ENCODE peak calls at places on chromosomes 2 and 18, in eight cellular contexts. One of them, this sample, is unnamed.
A peak's percentile ranks its signal among the peaks of the same experiment; 100 is the strongest.

GRCh38 chr2:95017836-95018235 is 7.7 kb upstream of the MAL start:
- DNase-seq in WTC11: no peak
- DNase-seq in neural crest cell: no peak
- DNase-seq in type B pancreatic cell: no peak
- DNase-seq in PC-3: no peak
- DNase-seq in ACHN: no peak
- DNase-seq in activated B cell treated with CpG ODN at 0.5 μM for 24 hours: no peak
- DNase-seq in PC-9: no peak
- DNase-seq in this sample: no peak

GRCh38 chr2:225177098-225177497 is 134.8 kb upstream of the DOCK10 start:
- DNase-seq in WTC11: no peak
- DNase-seq in type B pancreatic cell: no peak
- DNase-seq in neural crest cell: no peak
- DNase-seq in PC-3: peak; percentile 13
- DNase-seq in activated B cell treated with CpG ODN at 0.5 μM for 24 hours: no peak
- DNase-seq in PC-9: peak; percentile 25
- DNase-seq in ACHN: no peak
- DNase-seq in this sample: no peak

GRCh38 chr2:23614701-23615100 is 229.7 kb downstream of the KLHL29 start:
- DNase-seq in type B pancreatic cell: no peak
- DNase-seq in PC-3: no peak
- DNase-seq in ACHN: no peak
- DNase-seq in PC-9: no peak
- DNase-seq in neural crest cell: no peak
- DNase-seq in activated B cell treated with CpG ODN at 0.5 μM for 24 hours: no peak
- DNase-seq in WTC11: no peak
- DNase-seq in this sample: no peak

GRCh38 chr2:149064365-149064841 is 25.9 kb downstream of the LYPD6B start:
- DNase-seq in PC-9: no peak
- DNase-seq in activated B cell treated with CpG ODN at 0.5 μM for 24 hours: no peak
- DNase-seq in PC-3: no peak
- DNase-seq in WTC11: no peak
- DNase-seq in neural crest cell: no peak
- DNase-seq in type B pancreatic cell: no peak
- DNase-seq in ACHN: no peak
- DNase-seq in this sample: no peak

GRCh38 chr2:222064286-222064685 is 234.5 kb downstream of the PAX3 start:
- DNase-seq in ACHN: no peak
- DNase-seq in WTC11: no peak
- DNase-seq in neural crest cell: no peak
- DNase-seq in type B pancreatic cell: no peak
- DNase-seq in activated B cell treated with CpG ODN at 0.5 μM for 24 hours: no peak
- DNase-seq in PC-9: no peak
- DNase-seq in PC-3: no peak
- DNase-seq in this sample: no peak

GRCh38 chr18:61531182-61531581 is 198.0 kb downstream of the CDH20 start:
- DNase-seq in WTC11: no peak
- DNase-seq in type B pancreatic cell: no peak
- DNase-seq in activated B cell treated with CpG ODN at 0.5 μM for 24 hours: no peak
- DNase-seq in PC-9: no peak
- DNase-seq in ACHN: no peak
- DNase-seq in neural crest cell: no peak
- DNase-seq in PC-3: no peak
- DNase-seq in this sample: no peak

GRCh38 chr2:170713280-170714155 is 1.6 kb upstream of the SP5 start:
- DNase-seq in PC-3: no peak
- DNase-seq in PC-9: peak; percentile 14
- DNase-seq in ACHN: no peak
- DNase-seq in neural crest cell: no peak
- DNase-seq in WTC11: peak; percentile 34
- DNase-seq in type B pancreatic cell: no peak
- DNase-seq in activated B cell treated with CpG ODN at 0.5 μM for 24 hours: no peak
- DNase-seq in this sample: peak; percentile 34

GRCh38 chr2:127195140-127196074 is 24.7 kb downstream of the CYP27C1 start:
- DNase-seq in WTC11: no peak
- DNase-seq in PC-9: no peak
- DNase-seq in PC-3: no peak
- DNase-seq in ACHN: no peak
- DNase-seq in type B pancreatic cell: peak; percentile 58
- DNase-seq in neural crest cell: no peak
- DNase-seq in activated B cell treated with CpG ODN at 0.5 μM for 24 hours: no peak
- DNase-seq in this sample: no peak

GRCh38 chr2:144596074-144596871 is 76.4 kb upstream of the ZEB2 start:
- DNase-seq in PC-3: peak; percentile 83
- DNase-seq in activated B cell treated with CpG ODN at 0.5 μM for 24 hours: no peak
- DNase-seq in ACHN: peak; percentile 7
- DNase-seq in WTC11: no peak
- DNase-seq in type B pancreatic cell: no peak
- DNase-seq in PC-9: peak; percentile 13
- DNase-seq in neural crest cell: peak; percentile 19
- DNase-seq in this sample: no peak

GRCh38 chr2:157107877-157108276 is 149.6 kb upstream of the GALNT5 start:
- DNase-seq in PC-3: peak; percentile 43
- DNase-seq in ACHN: peak; percentile 18
- DNase-seq in activated B cell treated with CpG ODN at 0.5 μM for 24 hours: no peak
- DNase-seq in PC-9: peak; percentile 10
- DNase-seq in WTC11: no peak
- DNase-seq in neural crest cell: no peak
- DNase-seq in type B pancreatic cell: no peak
- DNase-seq in this sample: no peak